ENCODE peak calls at places on chromosomes 7 and 10, in nine cellular contexts. O is OCI-LY7; I is PC-3; M is IMR-90; U is CD4-positive, alpha-beta T cell; K is Panc1; R is GM12865; L is fibroblast of the aortic adventitia; A is A549. S is an unnamed sample.

GRCh38 chr10:59622320-59622901 is 87.2 kb downstream of the SLC16A9 start:
- DNase-seq in U (no peak), I (peak; percentile 98), K (peak; percentile 32), O (peak; percentile 54), L (peak; percentile 73), M (peak; percentile 61), A (peak; percentile 13), R (peak; percentile 63), S (peak; percentile 5)

GRCh38 chr7:148722340-148723165 is 23.9 kb downstream of the CUL1 start:
- DNase-seq in A (no peak), R (no peak), U (no peak), L (no peak), M (no peak), O (no peak), K (no peak), I (no peak), S (no peak)

GRCh38 chr7:6307762-6308161 is 35.3 kb upstream of the CYTH3 start:
- DNase-seq in R (peak; percentile 65), I (no peak), O (no peak), M (no peak), A (no peak), L (no peak), K (no peak), U (no peak), S (no peak)

GRCh38 chr10:3716093-3716492 is 68.9 kb downstream of the KLF6 start:
- DNase-seq in M (peak; percentile 58), O (no peak), K (no peak), R (no peak), L (no peak), U (no peak), A (no peak), I (peak; percentile 35), S (no peak)

GRCh38 chr10:74114041-74114448 is 36.6 kb downstream of the AP3M1 start:
- DNase-seq in M (no peak), A (no peak), I (no peak), O (no peak), U (no peak), K (no peak), L (no peak), R (no peak), S (no peak)

GRCh38 chr7:151491859-151492258 is 27.8 kb downstream of the RHEB start:
- DNase-seq in A (peak; percentile 81), O (no peak), K (peak; percentile 27), M (peak; percentile 90), I (peak; percentile 86), R (no peak), L (peak; percentile 83), U (no peak), S (peak; percentile 37)

GRCh38 chr10:44647877-44648542 is 263.1 kb upstream of the CXCL12 start:
- DNase-seq in A (no peak), O (no peak), U (no peak), L (peak; percentile 35), K (no peak), R (no peak), M (peak; percentile 71), I (no peak), S (peak; percentile 74)

GRCh38 chr7:41885748-41886147 is 182.9 kb upstream of the INHBA start:
- DNase-seq in O (no peak), K (no peak), L (peak; percentile 75), M (peak; percentile 55), U (no peak), A (no peak), R (no peak), I (no peak), S (no peak)

GRCh38 chr7:113392841-113393540 is 274.6 kb upstream of the SMIM30 start:
- DNase-seq in A (no peak), O (no peak), K (no peak), L (no peak), R (no peak), U (no peak), I (no peak), M (no peak), S (no peak)

GRCh38 chr10:63633677-63634487 is 112.7 kb downstream of the REEP3 start:
- DNase-seq in I (peak; percentile 85), R (no peak), K (peak; percentile 36), L (peak; percentile 54), A (peak; percentile 42), M (peak; percentile 52), O (peak; percentile 23), U (no peak), S (no peak)
- TF ChIP-seq CTCF in I (peak; percentile 95), R (peak; percentile 3), K (peak; percentile 81), L (peak; percentile 42), A (peak; percentile 73), M (peak; percentile 53), O (peak; percentile 62), U (no peak), S (peak; percentile 49)

GRCh38 chr10:124744047-124744687 is at the start of gene FAM53B:
- DNase-seq in R (peak; percentile 88), L (peak; percentile 60), U (peak; percentile 72), A (peak; percentile 78), K (no peak), M (peak; percentile 72), I (peak; percentile 77), O (peak; percentile 89), S (no peak)

GRCh38 chr10:124741922-124742417 is 2.2 kb downstream of the FAM53B start:
- DNase-seq in R (no peak), A (no peak), L (no peak), U (no peak), K (no peak), M (no peak), O (peak; percentile 50), I (no peak), S (no peak)

GRCh38 chr10:124743188-124744046 is 761 bp downstream of the FAM53B start:
- DNase-seq in L (no peak), U (no peak), R (peak; percentile 44), M (no peak), I (peak; percentile 21), O (peak; percentile 57), K (no peak), A (peak; percentile 54), S (no peak)

GRCh38 chr10:124741281-124741921 is 2.8 kb downstream of the FAM53B start:
- DNase-seq in R (peak; percentile 78), I (peak; percentile 71), O (peak; percentile 87), K (no peak), A (peak; percentile 87), L (peak; percentile 85), M (peak; percentile 64), U (peak; percentile 69), S (no peak)

GRCh38 chr10:124742418-124743187 is 1.6 kb downstream of the FAM53B start:
- DNase-seq in A (peak; percentile 54), I (peak; percentile 38), O (peak; percentile 79), L (no peak), R (peak; percentile 50), U (no peak), K (no peak), M (no peak), S (no peak)
- TF ChIP-seq CTCF in A (peak; percentile 35), I (peak; percentile 38), O (peak; percentile 60), L (peak; percentile 44), R (no peak), U (no peak), K (peak; percentile 64), M (no peak), S (peak; percentile 33)

DNA sequence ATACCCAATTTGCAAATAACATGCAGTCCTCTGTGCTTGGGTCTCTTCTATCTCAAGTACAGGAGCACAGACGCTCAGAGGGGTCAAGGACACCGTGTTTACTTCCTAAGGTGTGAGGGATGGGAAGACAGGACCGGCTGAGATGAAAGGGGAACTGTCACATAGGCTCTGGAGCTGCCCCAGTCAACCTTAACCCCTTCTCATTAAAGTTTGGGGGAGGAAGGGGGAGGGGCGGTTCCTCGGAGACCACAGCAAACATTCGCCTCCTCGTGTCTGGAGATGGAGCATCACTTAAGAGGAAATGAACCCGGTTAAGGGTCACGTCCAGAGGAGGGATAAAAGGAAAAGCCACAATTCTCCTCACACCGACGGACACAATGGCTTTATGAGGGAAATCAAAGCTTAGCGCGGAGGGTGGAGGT is 1.1 kb downstream of the SH3PXD2A start:
- DNase-seq in M (no peak), I (no peak), L (peak; percentile 33), O (no peak), U (no peak), R (no peak), A (no peak), K (no peak), S (no peak)
- TF ChIP-seq CTCF in M (peak; percentile 4), I (no peak), L (no peak), O (no peak), U (no peak), R (no peak), A (no peak), K (no peak), S (no peak)

DNA sequence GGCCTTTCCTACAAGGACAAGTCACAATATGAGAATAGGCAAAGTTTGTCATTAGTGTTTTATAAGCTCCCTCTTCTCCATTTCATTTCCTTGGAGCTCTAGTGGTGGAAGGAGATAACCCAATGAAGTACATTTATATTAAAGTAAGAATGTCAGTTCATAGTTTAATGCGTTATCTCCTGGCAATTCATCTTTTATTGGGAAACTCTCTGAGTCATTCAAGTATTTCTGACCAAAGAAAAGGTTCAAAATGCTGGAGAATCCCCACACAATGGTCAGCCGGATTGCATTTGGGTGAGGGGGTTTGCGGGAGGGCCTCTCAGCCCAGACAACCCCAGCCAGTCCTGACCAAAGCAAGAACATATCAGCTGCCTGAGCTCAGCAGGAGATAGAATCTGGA is 321.5 kb upstream of the NRP1 start:
- DNase-seq in M (no peak), A (no peak), K (no peak), O (no peak), I (no peak), U (no peak), R (no peak), L (peak; percentile 61), S (no peak)
- TF ChIP-seq CTCF in M (no peak), A (no peak), K (no peak), O (no peak), I (no peak), U (no peak), R (no peak), L (no peak), S (no peak)

S was measured in AG09319.